ENCODE peak calls at places on chromosomes 2 and 18, in four cellular contexts. H is BE2C, G is HT1080, Y is hypothalamus. L is an unnamed sample.

GRCh38 chr18:56902653-56903052 is 244.2 kb upstream of the BOD1L2 start:
- DNase-seq in H (no peak), G (no peak), Y (no peak), L (no peak)

GRCh38 chr2:190858817-190859216 is 21.8 kb upstream of the GLS start:
- DNase-seq in H (no peak), G (peak; percentile 91), Y (no peak), L (no peak)

GRCh38 chr2:236665572-236666118 is 96.0 kb downstream of the ACKR3 start:
- DNase-seq in H (no peak), G (peak; percentile 55), Y (no peak), L (no peak)

GRCh38 chr18:9516437-9517064 is 41.2 kb downstream of the RALBP1 start:
- DNase-seq in H (no peak), G (peak; percentile 47), Y (no peak), L (peak; percentile 33)

GRCh38 chr2:158629116-158629515 is 166.0 kb upstream of the DAPL1 start:
- DNase-seq in H (no peak), G (no peak), Y (no peak), L (no peak)

GRCh38 chr18:5879479-5879882 is 15.8 kb downstream of the TMEM200C start:
- DNase-seq in Y (no peak), G (peak; percentile 10), H (no peak), L (no peak)

GRCh38 chr18:1468550-1468949 is 563.9 kb downstream of the ADCYAP1 start:
- DNase-seq in H (no peak), Y (no peak), G (no peak), L (no peak)

GRCh38 chr2:27954261-27954673 is 63.7 kb downstream of the BABAM2 start:
- DNase-seq in Y (no peak), H (no peak), G (no peak), L (no peak)

GRCh38 chr18:77057043-77057442 is 75.5 kb downstream of the MBP start:
- DNase-seq in G (no peak), H (no peak), Y (peak; percentile 36), L (no peak)

GRCh38 chr18:43161528-43161927 is 46.0 kb upstream of the RIT2 start:
- DNase-seq in Y (no peak), H (no peak), G (peak; percentile 72), L (no peak)

GRCh38 chr2:236733156-236733555 is 163.5 kb downstream of the ACKR3 start:
- DNase-seq in Y (no peak), H (no peak), G (no peak), L (no peak)

GRCh38 chr2:222179592-222179991 is 119.2 kb downstream of the PAX3 start:
- DNase-seq in G (no peak), Y (no peak), H (no peak), L (no peak)

GRCh38 chr2:47198985-47199451 is 43.9 kb upstream of the STPG4 start:
- DNase-seq in Y (no peak), H (peak; percentile 55), G (peak; percentile 99), L (no peak)

GRCh38 chr2:98483257-98483861 is 38.7 kb downstream of the INPP4A start:
- DNase-seq in G (no peak), Y (no peak), H (no peak), L (no peak)

GRCh38 chr2:181354626-181355025 is 102.6 kb upstream of the ITGA4 start:
- DNase-seq in H (no peak), Y (no peak), G (peak; percentile 83), L (no peak)

GRCh38 chr2:39996653-39997080 is 217.6 kb upstream of the THUMPD2 start:
- DNase-seq in G (peak; percentile 91), H (no peak), Y (no peak), L (no peak)

GRCh38 chr2:240060977-240061591 is 7.8 kb upstream of the OR6B3 start:
- DNase-seq in Y (peak; percentile 59), G (peak; percentile 20), H (peak; percentile 56), L (peak; percentile 60)

GRCh38 chr2:92072461-92073035 is 2798.7 kb upstream of the TEKT4 start:
- DNase-seq in G (no peak), Y (no peak), H (no peak), L (no peak)

GRCh38 chr2:64876137-64876647 is 113.0 kb upstream of the SLC1A4 start:
- DNase-seq in H (no peak), Y (no peak), G (peak; percentile 93), L (peak; percentile 93)

GRCh38 chr2:111054791-111055627 is 65.7 kb upstream of the BCL2L11 start:
- DNase-seq in G (no peak), H (no peak), Y (no peak), L (no peak)

GRCh38 chr2:168231609-168232241 is 15.7 kb downstream of the STK39 start:
- DNase-seq in G (no peak), Y (peak; percentile 47), H (peak; percentile 32), L (no peak)

GRCh38 chr2:60934153-60934722 is 52.9 kb downstream of the REL start:
- DNase-seq in H (no peak), Y (no peak), G (no peak), L (no peak)

GRCh38 chr2:27369471-27370025 is 590 bp downstream of the EIF2B4 start:
- DNase-seq in Y (peak; percentile 57), H (no peak), G (no peak), L (peak; percentile 54)

GRCh38 chr2:42367835-42368234 is 6.8 kb upstream of the COX7A2L start:
- DNase-seq in G (no peak), H (no peak), Y (no peak), L (no peak)

GRCh38 chr18:8443505-8443904 is 165.7 kb upstream of the RAB12 start:
- DNase-seq in H (no peak), Y (no peak), G (peak; percentile 27), L (no peak)

GRCh38 chr2:159614534-159615186 is 1.7 kb downstream of the BAZ2B start:
- DNase-seq in H (no peak), Y (no peak), G (peak; percentile 60), L (peak; percentile 96)

GRCh38 chr18:61398961-61399632 is 65.9 kb downstream of the CDH20 start:
- DNase-seq in H (no peak), G (peak; percentile 35), Y (no peak), L (no peak)

GRCh38 chr2:175373001-175373727 is 191.7 kb upstream of the ATP5MC3 start:
- DNase-seq in Y (no peak), H (no peak), G (peak; percentile 77), L (no peak)

GRCh38 chr2:96764253-96764637 is 3.5 kb downstream of the CNNM4 start:
- DNase-seq in H (no peak), Y (peak; percentile 26), G (no peak), L (no peak)

GRCh38 chr2:141280037-141280436 is 850.8 kb downstream of the LRP1B start:
- DNase-seq in Y (no peak), G (no peak), H (no peak), L (no peak)

GRCh38 chr2:197011777-197012641 is 85.5 kb upstream of the PGAP1 start:
- DNase-seq in H (peak; percentile 43), G (peak; percentile 59), Y (peak; percentile 42), L (peak; percentile 78)

GRCh38 chr18:13235326-13235937 is 16.9 kb downstream of the LDLRAD4 start:
- DNase-seq in H (no peak), G (no peak), Y (no peak), L (no peak)

GRCh38 chr18:410103-410502 is 90.4 kb downstream of the COLEC12 start:
- DNase-seq in G (no peak), Y (no peak), H (no peak), L (no peak)

GRCh38 chr2:239507576-239508258 is 106.9 kb upstream of the HDAC4 start:
- DNase-seq in G (no peak), H (no peak), Y (no peak), L (no peak)

GRCh38 chr2:167492486-167492885 is 604.2 kb downstream of the XIRP2 start:
- DNase-seq in G (no peak), Y (no peak), H (no peak), L (no peak)

GRCh38 chr2:33134086-33134763 is 187.5 kb downstream of the LTBP1 start:
- DNase-seq in H (no peak), Y (peak; percentile 53), G (peak; percentile 98), L (peak; percentile 58)

GRCh38 chr2:191693151-191693550 is 15.2 kb downstream of the NABP1 start:
- DNase-seq in Y (no peak), H (no peak), G (no peak), L (no peak)